ENCODE peak calls at places on chromosomes 2 and 18, in four cellular contexts. K, D, O and B are unnamed samples.

GRCh38 chr2:63049291-63050185 is 1.1 kb upstream of the OTX1 start:
- DNase-seq in K (peak), D (no peak), O (no peak), B (no peak)

GRCh38 chr2:43228782-43229659 is 2.6 kb upstream of the ZFP36L2 start:
- DNase-seq in K (peak), D (no peak), O (no peak), B (no peak)

GRCh38 chr18:32301976-32302743 is 112.3 kb downstream of the MEP1B start:
- DNase-seq in K (peak), D (peak), O (no peak), B (peak)

GRCh38 chr2:164151518-164151917 is 415.7 kb upstream of the FIGN start:
- DNase-seq in K (peak), D (peak), O (no peak), B (no peak)

GRCh38 chr2:220147186-220147585 is 519.8 kb downstream of the SLC4A3 start:
- DNase-seq in K (peak), D (peak), O (no peak), B (no peak)

GRCh38 chr2:182447843-182448242 is 21.0 kb upstream of the PDE1A start:
- DNase-seq in K (peak), D (no peak), O (no peak), B (no peak)

GRCh38 chr2:23939054-23939436 is 1.2 kb upstream of the UBXN2A start:
- DNase-seq in K (peak), D (no peak), O (no peak), B (no peak)

GRCh38 chr18:54671291-54671881 is 80.3 kb downstream of the DYNAP start:
- DNase-seq in K (peak), D (no peak), O (no peak), B (peak)

GRCh38 chr2:65313126-65313953 is 85.7 kb downstream of the ACTR2 start:
- DNase-seq in K (no peak), D (no peak), O (no peak), B (no peak)

GRCh38 chr2:69957970-69958369 is 3.5 kb downstream of the ASPRV1 start:
- DNase-seq in K (no peak), D (no peak), O (no peak), B (no peak)

GRCh38 chr2:86592547-86593230 is 29.4 kb upstream of the CHMP3 start:
- DNase-seq in K (peak), D (no peak), O (no peak), B (no peak)

GRCh38 chr2:31205186-31205585 is 12.1 kb downstream of the CAPN14 start:
- DNase-seq in K (no peak), D (no peak), O (no peak), B (no peak)

GRCh38 chr2:108409768-108410167 is 32.0 kb downstream of the SULT1C4 start:
- DNase-seq in K (peak), D (no peak), O (no peak), B (no peak)

GRCh38 chr2:120846406-120847095 is 110.9 kb downstream of the GLI2 start:
- DNase-seq in K (no peak), D (no peak), O (no peak), B (no peak)

GRCh38 chr2:120396519-120397361 is 50.8 kb downstream of the INHBB start:
- DNase-seq in K (no peak), D (no peak), O (no peak), B (no peak)

GRCh38 chr2:1402064-1402463 is 11.2 kb upstream of the TPO start:
- DNase-seq in K (no peak), D (no peak), O (no peak), B (no peak)

GRCh38 chr18:78685980-78686530 is 293.6 kb upstream of the SALL3 start:
- DNase-seq in K (no peak), D (no peak), O (no peak), B (no peak)

GRCh38 chr2:88831792-88832248 is 140.3 kb downstream of the RPIA start:
- DNase-seq in K (peak), D (no peak), O (no peak), B (peak)

GRCh38 chr2:98560256-98560771 is 48.0 kb downstream of the COA5 start:
- DNase-seq in K (peak), D (peak), O (no peak), B (no peak)

GRCh38 chr2:69177785-69178636 is 165.0 kb downstream of the ANTXR1 start:
- DNase-seq in K (peak), D (no peak), O (peak), B (peak)

GRCh38 chr2:31533036-31533435 is 47.7 kb downstream of the SRD5A2 start:
- DNase-seq in K (no peak), D (no peak), O (no peak), B (no peak)

GRCh38 chr2:66268756-66269155 is 166.2 kb upstream of the MEIS1 start:
- DNase-seq in K (no peak), D (no peak), O (no peak), B (no peak)

GRCh38 chr2:205369813-205370212 is 312.5 kb upstream of the NRP2 start:
- DNase-seq in K (no peak), D (no peak), O (no peak), B (no peak)

GRCh38 chr18:57084331-57085298 is 62.3 kb upstream of the BOD1L2 start:
- DNase-seq in K (no peak), D (no peak), O (no peak), B (peak)

GRCh38 chr2:53505814-53506213 is 261.8 kb upstream of the CHAC2 start:
- DNase-seq in K (no peak), D (no peak), O (no peak), B (no peak)

GRCh38 chr2:31075936-31076590 is 62.2 kb downstream of the GALNT14 start:
- DNase-seq in K (peak), D (no peak), O (no peak), B (no peak)

GRCh38 chr18:23259701-23260661 is 124.7 kb downstream of the CABLES1 start:
- DNase-seq in K (peak), D (no peak), O (peak), B (peak)

GRCh38 chr2:42021490-42021889 is 26.3 kb upstream of the PKDCC start:
- DNase-seq in K (peak), D (no peak), O (peak), B (no peak)

GRCh38 chr2:40592223-40592622 is 140.3 kb upstream of the SLC8A1 start:
- DNase-seq in K (no peak), D (no peak), O (no peak), B (no peak)

GRCh38 chr18:75090336-75090735 is 118.6 kb downstream of the PTGR3 start:
- DNase-seq in K (no peak), D (no peak), O (no peak), B (no peak)

GRCh38 chr18:52339891-52340371 is at the start of gene DCC:
- DNase-seq in K (peak), D (peak), O (no peak), B (no peak)

GRCh38 chr2:172108587-172108930 is 5.9 kb upstream of the DLX2 start:
- DNase-seq in K (no peak), D (no peak), O (no peak), B (no peak)

GRCh38 chr2:172103471-172104292 is 982 bp upstream of the DLX2 start:
- DNase-seq in K (peak), D (peak), O (peak), B (peak)

GRCh38 chr2:172107690-172108586 is 5.2 kb upstream of the DLX2 start:
- DNase-seq in K (no peak), D (no peak), O (no peak), B (no peak)

GRCh38 chr2:172105715-172106124 is 3.0 kb upstream of the DLX2 start:
- DNase-seq in K (no peak), D (no peak), O (no peak), B (no peak)

GRCh38 chr2:172106128-172106961 is 3.6 kb upstream of the DLX2 start:
- DNase-seq in K (peak), D (no peak), O (no peak), B (peak)
- TF ChIP-seq CTCF in K (peak), D (peak), O (no peak), B (peak)

GRCh38 chr2:230323385-230324106 is 3.4 kb upstream of the SP140L start:
- DNase-seq in K (no peak), D (no peak), O (no peak), B (no peak)

GRCh38 chr2:230325316-230326243 is 1.4 kb upstream of the SP140L start:
- DNase-seq in K (no peak), D (no peak), O (no peak), B (no peak)

GRCh38 chr2:230324503-230324902 is 2.5 kb upstream of the SP140L start:
- DNase-seq in K (no peak), D (no peak), O (no peak), B (no peak)

GRCh38 chr2:230321031-230321430 is 6.0 kb upstream of the SP140L start:
- DNase-seq in K (no peak), D (no peak), O (no peak), B (no peak)

DNA sequence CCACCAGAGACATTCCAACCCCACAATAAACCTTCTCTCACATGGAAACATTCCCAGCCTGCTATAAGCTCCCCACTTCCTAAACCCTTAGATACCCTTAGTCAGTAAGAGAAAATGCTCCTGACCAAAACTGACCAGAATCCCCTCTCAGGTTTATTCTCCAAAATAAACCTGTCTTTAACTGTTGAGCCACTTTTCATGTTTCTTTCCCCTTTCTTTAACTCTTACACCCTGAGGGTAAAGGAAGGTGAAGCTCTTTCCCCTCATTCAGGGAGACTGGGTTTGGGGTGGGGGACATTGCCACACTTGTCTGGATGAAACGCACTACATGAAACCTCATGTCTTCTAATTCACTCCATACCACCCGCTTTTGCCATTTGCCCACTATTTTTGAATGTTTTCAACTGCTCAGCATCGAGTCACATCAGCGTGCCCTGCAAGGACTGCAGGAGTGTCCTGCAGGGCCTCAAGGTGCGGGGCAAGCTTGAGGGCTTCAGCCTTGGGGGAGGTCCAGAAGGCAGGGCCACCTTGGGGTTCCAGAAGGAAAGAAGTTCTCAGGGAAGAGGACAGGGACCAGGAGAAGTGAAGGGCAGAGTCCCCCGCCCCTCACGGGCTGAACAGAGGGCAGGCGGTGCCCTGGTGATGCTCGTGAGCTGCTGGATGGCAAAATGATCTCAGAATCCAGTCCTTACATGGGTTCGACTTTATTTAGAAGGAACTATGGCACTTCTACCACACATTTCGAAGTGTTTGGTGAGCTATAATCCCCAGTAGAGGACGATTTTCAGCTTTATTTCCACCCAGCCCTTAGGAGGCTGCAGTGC is 4.2 kb upstream of the SP140L start:
- DNase-seq in K (no peak), D (no peak), O (no peak), B (no peak)
- TF ChIP-seq CTCF in K (no peak), D (no peak), O (no peak), B (no peak)

GRCh38 chr2:28751102-28751955 is at the start of gene PPP1CB:
- DNase-seq in K (peak), D (peak), O (peak), B (peak)
- TF ChIP-seq CTCF in K (no peak), D (peak), O (peak), B (no peak)

GRCh38 chr18:565562-566061 is 14.6 kb upstream of the CETN1 start:
- DNase-seq in K (no peak), D (no peak), O (no peak), B (no peak)
- TF ChIP-seq CTCF in K (no peak), D (no peak), O (no peak), B (no peak)

DNA sequence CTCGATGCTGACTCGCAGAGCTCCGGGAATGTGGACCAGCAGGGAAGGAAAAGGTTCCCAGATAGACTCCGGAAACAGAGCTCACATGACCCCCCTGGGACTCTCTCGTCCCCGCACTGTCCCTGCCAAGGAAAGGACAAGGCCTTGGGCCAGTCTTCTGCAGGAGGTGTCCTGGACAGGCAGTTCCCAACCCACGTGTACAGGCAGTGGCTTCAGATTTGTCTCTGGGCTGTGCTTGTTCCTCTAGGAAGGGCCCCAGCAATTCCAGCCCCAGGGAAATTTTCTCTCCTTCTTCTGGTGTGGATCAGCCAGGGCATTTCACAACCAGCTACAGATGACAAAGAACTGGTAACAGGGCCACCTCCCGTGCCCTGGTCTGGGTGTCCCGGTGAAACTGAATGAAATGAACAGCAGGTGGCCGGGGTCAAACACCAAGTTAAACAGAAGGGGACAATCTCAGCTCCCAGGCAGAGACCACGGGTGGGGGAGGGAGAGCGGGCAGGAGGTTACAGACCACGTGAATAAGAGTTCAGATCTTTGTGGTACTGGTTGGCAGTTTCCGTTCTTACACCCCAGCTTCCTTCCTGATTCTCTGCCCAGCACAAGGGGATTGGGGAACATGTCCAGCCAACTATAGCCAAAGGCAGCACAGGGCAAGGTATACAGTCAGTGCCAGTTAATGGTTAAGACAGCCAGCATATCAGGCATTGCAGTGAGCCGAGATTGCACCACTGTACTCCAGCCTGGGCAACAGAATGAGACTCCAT is 52.2 kb upstream of the CAB39 start:
- DNase-seq in K (no peak), D (no peak), O (peak), B (no peak)
- TF ChIP-seq CTCF in K (no peak), D (no peak), O (no peak), B (no peak)

GRCh38 chr18:5239447-5239846 is 42.4 kb upstream of the AKAIN1 start:
- DNase-seq in K (no peak), D (no peak), O (no peak), B (no peak)
- TF ChIP-seq CTCF in K (no peak), D (no peak), O (no peak), B (no peak)